ENCODE peak calls at places on chromosomes 3 and 15, in nine cellular contexts. A is pancreas, G is WERI-Rb-1, D is psoas muscle, I is AG04450, B is brain microvascular endothelial cell, K is tibial artery, L is lower lobe of right lung, P is breast epithelium. U is an unnamed sample.
A peak's percentile ranks its signal among the peaks of the same experiment; 100 is the strongest.

GRCh38 chr15:76073554-76073953 is 13.8 kb downstream of the TMEM266 start:
- DNase-seq in A (no peak), G (no peak), D (no peak), I (no peak), B (no peak), K (no peak), L (no peak), P (no peak), U (no peak)

GRCh38 chr3:125324341-125324740 is 50.8 kb downstream of the ZNF148 start:
- DNase-seq in A (no peak), G (no peak), D (no peak), I (no peak), B (no peak), K (no peak), L (no peak), P (no peak), U (no peak)

GRCh38 chr15:87227846-87228245 is 1028.7 kb downstream of the NTRK3 start:
- DNase-seq in A (no peak), G (no peak), D (no peak), I (peak; percentile 15), B (no peak), K (no peak), L (no peak), P (no peak), U (no peak)

GRCh38 chr3:127135241-127136023 is 57.5 kb upstream of the PRR23E start:
- DNase-seq in A (no peak), G (peak; percentile 51), D (peak; percentile 63), I (no peak), B (peak; percentile 22), K (no peak), L (peak; percentile 40), P (no peak), U (peak; percentile 45)

GRCh38 chr15:94287794-94288246 is 56.5 kb downstream of the MCTP2 start:
- DNase-seq in A (no peak), G (no peak), D (no peak), I (no peak), B (no peak), K (no peak), L (no peak), P (no peak), U (no peak)

GRCh38 chr15:76310470-76311070 is 699 bp downstream of the ETFA start:
- DNase-seq in A (no peak), G (no peak), D (no peak), I (no peak), B (no peak), K (peak; percentile 23), L (no peak), P (no peak), U (no peak)

GRCh38 chr15:29403778-29404177 is 134.2 kb upstream of the NSMCE3 start:
- DNase-seq in A (no peak), G (peak; percentile 10), D (no peak), I (no peak), B (no peak), K (no peak), L (no peak), P (no peak), U (no peak)

GRCh38 chr3:184380210-184380626 is 364 bp downstream of the CHRD start:
- DNase-seq in A (peak; percentile 82), G (peak; percentile 75), D (peak; percentile 79), I (no peak), B (no peak), K (peak; percentile 74), L (peak; percentile 66), P (no peak), U (peak; percentile 86)

GRCh38 chr3:8992854-8993253 is 29.6 kb upstream of the RAD18 start:
- DNase-seq in A (no peak), G (no peak), D (no peak), I (no peak), B (no peak), K (no peak), L (no peak), P (no peak), U (no peak)

GRCh38 chr15:93027413-93027812 is 61.6 kb downstream of the RGMA start:
- DNase-seq in A (no peak), G (no peak), D (no peak), I (no peak), B (no peak), K (no peak), L (no peak), P (no peak), U (no peak)

GRCh38 chr15:93025625-93025982 is 63.4 kb downstream of the RGMA start:
- DNase-seq in A (no peak), G (no peak), D (no peak), I (no peak), B (no peak), K (no peak), L (no peak), P (no peak), U (no peak)

GRCh38 chr15:93028111-93028631 is 60.8 kb downstream of the RGMA start:
- DNase-seq in A (no peak), G (no peak), D (no peak), I (no peak), B (no peak), K (no peak), L (no peak), P (no peak), U (peak; percentile 46)

GRCh38 chr15:93024716-93025624 is 64.0 kb downstream of the RGMA start:
- DNase-seq in A (no peak), G (no peak), D (no peak), I (no peak), B (no peak), K (no peak), L (no peak), P (no peak), U (peak; percentile 15)

GRCh38 chr15:93026359-93026758 is 62.7 kb downstream of the RGMA start:
- DNase-seq in A (no peak), G (no peak), D (no peak), I (no peak), B (no peak), K (no peak), L (no peak), P (no peak), U (peak; percentile 34)
- H3K27ac ChIP-seq in A (no peak overlapping the region), G (no peak overlapping the region), D (peak overlapping the region; percentile 90), I (no peak overlapping the region), B (no peak overlapping the region), K (peak overlapping the region; percentile 93), L (peak overlapping the region; percentile 27), P (peak overlapping the region; percentile 89), U (no peak overlapping the region)

DNA sequence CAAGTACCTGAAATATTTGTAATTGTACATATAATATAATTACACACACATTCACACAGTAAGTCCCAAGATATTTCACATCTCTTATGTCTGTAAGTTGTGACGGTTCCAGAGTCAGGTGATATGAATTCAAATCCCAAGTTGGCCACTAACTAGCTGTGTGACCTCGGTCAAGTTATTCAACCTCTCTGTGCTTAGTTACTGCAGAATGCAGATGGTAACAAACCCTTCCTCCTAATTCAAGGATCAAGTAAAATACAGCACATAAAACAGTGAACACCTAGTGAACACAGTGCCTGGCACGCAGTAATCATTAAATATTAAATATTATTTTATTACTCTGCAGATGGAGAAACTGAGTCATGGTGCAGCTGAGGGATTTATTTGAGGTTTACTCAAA is 6.9 kb downstream of the PRICKLE2 start:
- DNase-seq in A (no peak), G (no peak), D (no peak), I (no peak), B (no peak), K (no peak), L (no peak), P (no peak), U (no peak)
- H3K27ac ChIP-seq in A (no peak overlapping the region), G (no peak overlapping the region), D (no peak overlapping the region), I (no peak overlapping the region), B (no peak overlapping the region), K (no peak overlapping the region), L (no peak overlapping the region), P (no peak overlapping the region), U (no peak overlapping the region)

GRCh38 chr3:151345854-151346253 is 16.5 kb upstream of the P2RY13 start:
- DNase-seq in A (no peak), G (no peak), D (no peak), I (peak; percentile 38), B (peak; percentile 45), K (no peak), L (no peak), P (no peak), U (no peak)
- H3K27ac ChIP-seq in A (no peak overlapping the region), G (no peak overlapping the region), D (no peak overlapping the region), I (no peak overlapping the region), B (no peak overlapping the region), K (no peak overlapping the region), L (peak overlapping the region; percentile 60), P (peak overlapping the region; percentile 37), U (no peak overlapping the region)

GRCh38 chr15:84819791-84820190 is 2.6 kb downstream of the ALPK3 start:
- DNase-seq in A (no peak), G (no peak), D (no peak), I (no peak), B (no peak), K (no peak), L (no peak), P (no peak), U (no peak)
- H3K27ac ChIP-seq in A (peak overlapping the region; percentile 82), G (no peak overlapping the region), D (peak overlapping the region; percentile 99), I (no peak overlapping the region), B (no peak overlapping the region), K (peak overlapping the region; percentile 99), L (peak overlapping the region; percentile 83), P (no peak overlapping the region), U (peak overlapping the region; percentile 29)

DNA sequence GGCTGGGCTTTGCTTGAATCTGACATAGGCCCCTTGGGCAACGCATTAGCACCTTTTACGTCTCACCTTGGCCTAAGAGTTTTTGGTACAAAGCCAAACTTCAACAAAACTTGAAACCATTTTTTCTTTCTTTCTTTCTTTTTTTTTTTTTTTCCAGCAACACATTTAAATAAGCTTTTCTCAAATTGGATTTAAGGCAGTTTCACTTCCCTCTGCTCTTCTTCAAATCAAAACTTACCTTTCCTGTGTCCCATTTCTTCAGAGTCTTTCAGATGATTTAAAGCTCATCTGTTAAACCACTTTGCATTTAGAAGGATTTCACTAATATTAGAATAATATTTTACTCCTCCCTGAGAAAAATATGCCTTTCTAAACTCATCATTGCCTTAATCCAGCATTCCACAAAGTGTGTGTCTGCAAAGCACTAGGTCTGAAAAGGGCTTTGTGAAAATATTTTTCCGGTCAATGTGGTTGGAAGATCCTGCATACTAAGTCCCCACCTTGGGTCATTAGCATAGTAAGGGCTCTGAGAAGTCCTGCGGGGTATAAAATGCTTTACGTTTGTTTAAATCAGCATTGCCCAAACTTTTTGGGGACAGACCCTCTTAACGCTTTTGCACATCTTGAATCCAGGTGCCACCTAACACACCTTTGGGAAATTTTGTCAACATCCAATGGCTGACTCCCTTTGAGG is 217.0 kb downstream of the TLE3 start:
- DNase-seq in A (no peak), G (no peak), D (no peak), I (no peak), B (no peak), K (no peak), L (no peak), P (no peak), U (no peak)
- H3K27ac ChIP-seq in A (no peak overlapping the region), G (no peak overlapping the region), D (no peak overlapping the region), I (no peak overlapping the region), B (no peak overlapping the region), K (no peak overlapping the region), L (no peak overlapping the region), P (no peak overlapping the region), U (no peak overlapping the region)

DNA sequence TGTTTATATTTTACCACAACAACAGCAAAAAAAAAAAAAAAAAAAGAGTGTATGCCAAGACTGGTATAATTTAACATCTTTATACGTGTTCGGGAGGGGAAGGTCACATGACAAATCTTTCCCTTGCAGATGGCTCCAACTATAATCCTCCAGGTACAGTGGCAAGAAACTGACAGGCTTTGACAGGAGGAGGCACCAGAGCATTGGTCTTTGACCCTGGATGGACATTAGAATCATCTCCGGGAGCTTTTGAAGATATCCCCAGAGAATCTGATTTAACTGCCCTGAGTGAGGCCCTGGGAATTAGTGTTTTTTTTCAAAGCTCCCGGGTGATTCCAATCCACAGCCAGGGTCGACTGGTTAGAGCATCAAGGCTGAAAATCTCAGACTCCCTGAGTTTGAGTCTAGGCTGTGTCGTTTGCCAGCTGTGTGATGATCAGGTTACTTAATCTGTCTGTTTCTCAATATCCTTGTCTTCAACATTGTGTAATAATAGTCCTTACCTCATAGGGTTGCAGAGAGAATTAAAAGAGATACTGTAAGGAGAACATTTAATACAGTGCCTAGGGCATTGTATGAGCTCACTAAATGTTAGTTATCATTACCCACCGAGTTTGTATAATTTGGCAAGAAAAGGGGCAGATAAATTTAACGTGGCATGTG is 8.9 kb upstream of the SEMA5B start:
- DNase-seq in A (no peak), G (peak; percentile 76), D (no peak), I (peak; percentile 8), B (peak; percentile 25), K (peak; percentile 34), L (no peak), P (no peak), U (no peak)
- H3K27ac ChIP-seq in A (no peak overlapping the region), G (peak overlapping the region; percentile 66), D (no peak overlapping the region), I (no peak overlapping the region), B (no peak overlapping the region), K (peak overlapping the region; percentile 29), L (no peak overlapping the region), P (no peak overlapping the region), U (no peak overlapping the region)